ENCODE peak calls at places on chromosomes 3 and 15, in eight cellular contexts. W is cerebellum; G is A549; H is amniotic stem cell; V is activated CD4-positive, alpha-beta T cell treated with anti-CD3 and anti-CD28 coated beads, Interleukin-2, amount 50 U/mL, for 24 hours; X is DMS 273 treated with DMSO at 0.1 percent for 48 hours; J is B cell; E is fibroblast of pulmonary artery. D is an unnamed sample.

GRCh38 chr3:58560771-58561311 is 16.4 kb downstream of the FAM107A start:
- DNase-seq in W (no peak), G (peak; percentile 67), H (peak; percentile 75), V (no peak), X (no peak), J (no peak), E (peak; percentile 95), D (no peak)

GRCh38 chr3:38454884-38455638 is 1.4 kb downstream of the ACVR2B start:
- DNase-seq in W (peak; percentile 84), G (peak; percentile 54), H (no peak), V (no peak), X (peak; percentile 53), J (peak; percentile 57), E (peak; percentile 36), D (peak; percentile 88)

GRCh38 chr3:51297333-51297732 is 87.8 kb upstream of the MANF start:
- DNase-seq in W (no peak), G (no peak), H (no peak), V (no peak), X (no peak), J (no peak), E (no peak), D (no peak)

GRCh38 chr15:78056714-78057269 is 20.7 kb downstream of the TBC1D2B start:
- DNase-seq in W (no peak), G (no peak), H (no peak), V (no peak), X (no peak), J (peak; percentile 46), E (peak; percentile 41), D (peak; percentile 40)

GRCh38 chr15:57320543-57321220 is 55.6 kb upstream of the CGNL1 start:
- DNase-seq in W (no peak), G (peak; percentile 48), H (peak; percentile 8), V (no peak), X (no peak), J (peak; percentile 49), E (peak; percentile 85), D (no peak)

GRCh38 chr15:69433831-69434230 is 18.8 kb upstream of the RPLP1 start:
- DNase-seq in W (no peak), G (no peak), H (no peak), V (no peak), X (no peak), J (no peak), E (no peak), D (no peak)

GRCh38 chr3:156448300-156448699 is 106.6 kb downstream of the SSR3 start:
- DNase-seq in W (no peak), G (peak; percentile 41), H (peak; percentile 1), V (peak; percentile 11), X (peak; percentile 19), J (no peak), E (peak; percentile 56), D (no peak)

GRCh38 chr3:107676469-107677309 is 153.9 kb downstream of the BBX start:
- DNase-seq in W (peak; percentile 41), G (peak; percentile 16), H (no peak), V (no peak), X (no peak), J (no peak), E (peak; percentile 58), D (no peak)

GRCh38 chr15:40458495-40459371 is 12.1 kb upstream of the CHST14 start:
- DNase-seq in W (no peak), G (no peak), H (no peak), V (no peak), X (no peak), J (no peak), E (no peak), D (peak; percentile 83)

GRCh38 chr3:5122741-5123706 is 932 bp downstream of the ARL8B start:
- DNase-seq in W (peak; percentile 35), G (peak; percentile 33), H (peak; percentile 39), V (peak; percentile 13), X (no peak), J (peak; percentile 41), E (peak; percentile 82), D (no peak)

GRCh38 chr3:72255736-72256559 is 471.0 kb upstream of the PROK2 start:
- DNase-seq in W (no peak), G (no peak), H (no peak), V (no peak), X (peak; percentile 84), J (peak; percentile 60), E (no peak), D (peak; percentile 69)

GRCh38 chr3:13285007-13285567 is 135.0 kb downstream of the NUP210 start:
- DNase-seq in W (no peak), G (no peak), H (no peak), V (no peak), X (no peak), J (no peak), E (no peak), D (no peak)

GRCh38 chr3:128133273-128133883 is 9.8 kb upstream of the RUVBL1 start:
- DNase-seq in W (no peak), G (peak; percentile 53), H (no peak), V (no peak), X (no peak), J (no peak), E (peak; percentile 83), D (no peak)

GRCh38 chr3:159672728-159673471 is 315.7 kb upstream of the IL12A start:
- DNase-seq in W (no peak), G (peak; percentile 16), H (no peak), V (no peak), X (no peak), J (no peak), E (no peak), D (no peak)

GRCh38 chr3:89107461-89108035 is at the start of gene EPHA3:
- DNase-seq in W (peak; percentile 27), G (peak; percentile 42), H (no peak), V (peak; percentile 32), X (peak; percentile 87), J (peak; percentile 42), E (peak; percentile 60), D (peak; percentile 35)

GRCh38 chr3:138455801-138456716 is 21.6 kb downstream of the ESYT3 start:
- DNase-seq in W (peak; percentile 37), G (no peak), H (no peak), V (no peak), X (no peak), J (no peak), E (peak; percentile 51), D (no peak)

GRCh38 chr3:108300103-108300849 is 3.9 kb downstream of the HHLA2 start:
- DNase-seq in W (no peak), G (no peak), H (no peak), V (no peak), X (no peak), J (no peak), E (no peak), D (no peak)

GRCh38 chr3:13873818-13874217 is 6.1 kb downstream of the WNT7A start:
- DNase-seq in W (no peak), G (no peak), H (no peak), V (no peak), X (no peak), J (no peak), E (no peak), D (no peak)

GRCh38 chr15:58556028-58556361 is 124.2 kb downstream of the LIPC start:
- DNase-seq in W (no peak), G (no peak), H (no peak), V (no peak), X (no peak), J (no peak), E (no peak), D (no peak)

GRCh38 chr3:194300936-194301335 is 50.2 kb downstream of the CPN2 start:
- DNase-seq in W (no peak), G (no peak), H (no peak), V (no peak), X (no peak), J (no peak), E (no peak), D (no peak)

GRCh38 chr15:64813075-64813474 is 12.4 kb downstream of the PIF1 start:
- DNase-seq in W (no peak), G (peak; percentile 39), H (no peak), V (no peak), X (no peak), J (peak; percentile 15), E (peak; percentile 45), D (no peak)

GRCh38 chr3:148727242-148727641 is 29.5 kb downstream of the AGTR1 start:
- DNase-seq in W (peak; percentile 69), G (peak; percentile 62), H (no peak), V (no peak), X (peak; percentile 32), J (no peak), E (no peak), D (peak; percentile 54)

GRCh38 chr3:174337227-174337626 is 521.9 kb upstream of the NAALADL2 start:
- DNase-seq in W (no peak), G (no peak), H (no peak), V (no peak), X (no peak), J (no peak), E (no peak), D (no peak)

GRCh38 chr3:11944052-11944673 is 60.0 kb upstream of the SYN2 start:
- DNase-seq in W (peak; percentile 81), G (peak; percentile 68), H (no peak), V (no peak), X (peak; percentile 26), J (no peak), E (peak; percentile 32), D (no peak)

GRCh38 chr15:39331584-39331983 is 249.3 kb upstream of the THBS1 start:
- DNase-seq in W (no peak), G (no peak), H (no peak), V (no peak), X (no peak), J (no peak), E (no peak), D (no peak)

GRCh38 chr15:38624248-38625214 is 59.9 kb upstream of the RASGRP1 start:
- DNase-seq in W (no peak), G (no peak), H (no peak), V (no peak), X (no peak), J (no peak), E (no peak), D (no peak)

GRCh38 chr15:33533197-33533596 is 222.4 kb downstream of the RYR3 start:
- DNase-seq in W (no peak), G (no peak), H (no peak), V (no peak), X (no peak), J (no peak), E (no peak), D (no peak)

GRCh38 chr15:38530113-38530512 is 34.5 kb downstream of the RASGRP1 start:
- DNase-seq in W (no peak), G (no peak), H (no peak), V (peak; percentile 29), X (no peak), J (no peak), E (no peak), D (no peak)

GRCh38 chr3:44045476-44046275 is 196.0 kb upstream of the TOPAZ1 start:
- DNase-seq in W (no peak), G (no peak), H (no peak), V (no peak), X (peak; percentile 3), J (peak; percentile 77), E (no peak), D (no peak)

GRCh38 chr3:108598375-108598774 is 8.9 kb downstream of the DZIP3 start:
- DNase-seq in W (no peak), G (no peak), H (no peak), V (no peak), X (no peak), J (no peak), E (no peak), D (no peak)

GRCh38 chr15:70474682-70475438 is 288.5 kb downstream of the UACA start:
- DNase-seq in W (peak; percentile 38), G (peak; percentile 96), H (peak; percentile 64), V (no peak), X (no peak), J (peak; percentile 62), E (peak; percentile 92), D (no peak)

GRCh38 chr3:184601576-184602405 is 40.2 kb downstream of the EPHB3 start:
- DNase-seq in W (no peak), G (no peak), H (no peak), V (no peak), X (no peak), J (peak; percentile 73), E (no peak), D (no peak)

D was measured in pancreas.